ENCODE peak calls at places on chromosome 13, in five cellular contexts. R, T, I, Y and D are unnamed samples.
A peak's percentile ranks its signal among the peaks of the same experiment; 100 is the strongest.

GRCh38 chr13:48221301-48222190 is 11.5 kb upstream of the ITM2B start:
- DNase-seq in R (no peak), T (no peak), I (no peak), Y (no peak), D (no peak)

GRCh38 chr13:37889102-37889501 is 19.5 kb upstream of the TRPC4 start:
- DNase-seq in R (no peak), T (no peak), I (no peak), Y (peak; percentile 34), D (no peak)

GRCh38 chr13:111314852-111315251 is 5.6 kb upstream of the TEX29 start:
- DNase-seq in R (no peak), T (no peak), I (no peak), Y (no peak), D (no peak)

GRCh38 chr13:31629085-31629785 is 110.1 kb upstream of the RXFP2 start:
- DNase-seq in R (no peak), T (no peak), I (no peak), Y (peak; percentile 76), D (no peak)

GRCh38 chr13:21683034-21683733 is 12.3 kb downstream of the FGF9 start:
- DNase-seq in R (no peak), T (no peak), I (no peak), Y (peak; percentile 29), D (no peak)

GRCh38 chr13:39536906-39537305 is 66.1 kb downstream of the LHFPL6 start:
- DNase-seq in R (no peak), T (no peak), I (peak; percentile 33), Y (no peak), D (no peak)

GRCh38 chr13:109331898-109332297 is 454.5 kb downstream of the IRS2 start:
- DNase-seq in R (no peak), T (no peak), I (peak; percentile 65), Y (peak; percentile 90), D (no peak)

GRCh38 chr13:28636677-28637317 is 22.1 kb upstream of the POMP start:
- DNase-seq in R (no peak), T (peak; percentile 39), I (peak; percentile 34), Y (peak; percentile 83), D (no peak)

GRCh38 chr13:79141082-79141481 is 265.0 kb downstream of the RBM26 start:
- DNase-seq in R (no peak), T (no peak), I (no peak), Y (no peak), D (no peak)

GRCh38 chr13:109783447-109783814 is 3.0 kb downstream of the IRS2 start:
- DNase-seq in R (no peak), T (no peak), I (no peak), Y (no peak), D (no peak)

GRCh38 chr13:36608474-36608873 is 65.3 kb upstream of the SERTM1 start:
- DNase-seq in R (no peak), T (no peak), I (no peak), Y (no peak), D (no peak)

GRCh38 chr13:51066091-51066831 is 44.8 kb downstream of the C13orf42 start:
- DNase-seq in R (no peak), T (no peak), I (no peak), Y (peak; percentile 46), D (no peak)

GRCh38 chr13:98942997-98943396 is 34.9 kb downstream of the DOCK9 start:
- DNase-seq in R (no peak), T (no peak), I (no peak), Y (no peak), D (no peak)

GRCh38 chr13:96020155-96020575 is 33.0 kb downstream of the UGGT2 start:
- DNase-seq in R (peak; percentile 18), T (no peak), I (peak; percentile 75), Y (peak; percentile 65), D (peak; percentile 6)

GRCh38 chr13:91813255-91813654 is 414.8 kb downstream of the GPC5 start:
- DNase-seq in R (no peak), T (no peak), I (peak; percentile 70), Y (no peak), D (no peak)

GRCh38 chr13:108185218-108185617 is 30.1 kb downstream of the LIG4 start:
- DNase-seq in R (no peak), T (no peak), I (no peak), Y (no peak), D (no peak)

GRCh38 chr13:49836516-49836915 is 44.0 kb upstream of the KPNA3 start:
- DNase-seq in R (no peak), T (no peak), I (no peak), Y (no peak), D (no peak)

GRCh38 chr13:41503386-41503785 is 46.0 kb downstream of the RGCC start:
- DNase-seq in R (no peak), T (no peak), I (no peak), Y (no peak), D (no peak)

GRCh38 chr13:36332986-36333385 is 13.2 kb downstream of the SPART start:
- DNase-seq in R (no peak), T (no peak), I (no peak), Y (no peak), D (no peak)

GRCh38 chr13:110520431-110521295 is 40.9 kb downstream of the RAB20 start:
- DNase-seq in R (peak; percentile 54), T (no peak), I (peak; percentile 24), Y (peak; percentile 39), D (peak; percentile 68)

GRCh38 chr13:33606692-33607091 is 211.3 kb upstream of the RFC3 start:
- DNase-seq in R (no peak), T (no peak), I (no peak), Y (no peak), D (no peak)

GRCh38 chr13:80469841-80470378 is 129.0 kb upstream of the SPRY2 start:
- DNase-seq in R (no peak), T (no peak), I (no peak), Y (peak; percentile 92), D (no peak)

GRCh38 chr13:23472189-23472588 is 38.7 kb upstream of the SACS start:
- DNase-seq in R (no peak), T (no peak), I (no peak), Y (no peak), D (no peak)

GRCh38 chr13:40101708-40102359 is 446.4 kb downstream of the COG6 start:
- DNase-seq in R (no peak), T (peak; percentile 43), I (no peak), Y (no peak), D (no peak)

GRCh38 chr13:110950819-110951570 is 36.1 kb upstream of the ANKRD10 start:
- DNase-seq in R (no peak), T (no peak), I (no peak), Y (no peak), D (no peak)

GRCh38 chr13:112066624-112067004 is 335 bp upstream of the SOX1 start:
- DNase-seq in R (peak; percentile 46), T (peak; percentile 53), I (peak; percentile 98), Y (no peak), D (peak; percentile 2)

GRCh38 chr13:75530536-75530935 is 7.1 kb downstream of the COMMD6 start:
- DNase-seq in R (no peak), T (no peak), I (no peak), Y (no peak), D (no peak)

GRCh38 chr13:34452831-34453230 is 489.2 kb upstream of the NBEA start:
- DNase-seq in R (no peak), T (no peak), I (no peak), Y (no peak), D (no peak)

GRCh38 chr13:94414141-94414540 is 65.3 kb downstream of the DCT start:
- DNase-seq in R (no peak), T (no peak), I (no peak), Y (no peak), D (no peak)

GRCh38 chr13:108957369-108958012 is 328.1 kb downstream of the MYO16 start:
- DNase-seq in R (no peak), T (no peak), I (no peak), Y (peak; percentile 80), D (no peak)